ENCODE peak calls at places on chromosomes 11 and 22, in four cellular contexts. R is AG04449, Z is foreskin fibroblast, Y is fibroblast of lung. N is an unnamed sample.

GRCh38 chr11:128903248-128904041 is 12.3 kb downstream of the KCNJ5 start:
- DNase-seq in R (no peak), Z (no peak), Y (peak; percentile 91), N (no peak)

GRCh38 chr11:58058276-58059010 is 27.7 kb downstream of the OR6Q1 start:
- DNase-seq in R (no peak), Z (no peak), Y (no peak), N (no peak)

GRCh38 chr11:28606930-28607329 is 498.7 kb downstream of the METTL15 start:
- DNase-seq in R (no peak), Y (peak; percentile 11), Z (peak; percentile 2), N (peak; percentile 13)

GRCh38 chr11:10394229-10395100 is 60.6 kb upstream of the AMPD3 start:
- DNase-seq in Y (peak; percentile 79), Z (peak; percentile 83), R (no peak), N (no peak)

GRCh38 chr11:67264886-67265632 is 1.2 kb upstream of the GRK2 start:
- DNase-seq in Y (no peak), Z (no peak), R (no peak), N (no peak)

GRCh38 chr11:2881974-2882362 is 3.6 kb downstream of the CDKN1C start:
- DNase-seq in Y (no peak), R (no peak), Z (no peak), N (no peak)

GRCh38 chr11:14645247-14645912 is 1.8 kb downstream of the PDE3B start:
- DNase-seq in R (no peak), Y (peak; percentile 37), Z (peak; percentile 25), N (no peak)

GRCh38 chr11:36567684-36568083 is at the start of gene RAG1:
- DNase-seq in R (no peak), Z (no peak), Y (no peak), N (no peak)

DNA sequence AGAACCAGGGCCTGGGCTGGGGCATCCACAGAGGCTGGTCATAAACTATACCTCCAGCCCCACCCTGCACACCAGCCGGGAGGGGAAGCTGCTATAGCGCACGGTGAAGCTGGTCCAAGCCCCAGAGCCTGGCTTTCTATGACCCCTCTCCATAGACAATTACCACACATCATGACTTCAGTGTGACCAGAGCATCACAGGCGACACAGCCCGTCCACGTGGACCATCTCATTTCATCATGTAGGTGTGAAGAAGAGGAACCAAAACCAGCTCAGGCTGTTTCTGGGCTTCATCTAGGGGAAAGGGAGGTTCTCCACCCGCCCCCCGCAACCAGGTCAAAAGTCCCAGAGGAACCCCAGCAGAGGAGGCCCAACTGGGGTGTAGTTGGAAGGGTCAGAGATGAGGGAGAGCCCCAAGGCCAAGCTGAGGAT is 3.0 kb downstream of the CXCR5 start:
- DNase-seq in Z (no peak), Y (no peak), R (no peak), N (no peak)
- H3K4me3 ChIP-seq in Z (no peak overlapping the region), Y (no peak overlapping the region), R (no peak overlapping the region), N (no peak overlapping the region)

DNA sequence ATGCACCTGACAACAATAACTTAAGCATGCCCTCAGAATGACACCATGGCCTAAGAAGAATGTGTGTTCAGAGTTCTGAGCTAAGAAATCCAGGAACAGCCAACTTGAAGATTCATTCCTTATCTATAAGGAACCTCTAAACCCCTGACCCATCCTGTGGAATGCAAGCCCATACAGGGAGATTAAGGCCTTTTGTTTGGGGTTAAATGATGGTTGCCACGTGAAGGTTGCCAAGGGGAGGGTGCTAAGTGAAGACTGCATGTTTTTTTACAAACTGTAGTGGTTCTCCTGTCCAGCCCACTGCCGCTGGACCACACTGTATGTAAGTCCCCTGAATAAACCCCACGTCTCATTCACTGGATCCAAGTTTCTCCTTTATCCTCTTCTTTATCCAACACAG is 138.2 kb downstream of the GUCY1A2 start:
- DNase-seq in R (no peak), Y (no peak), Z (no peak), N (no peak)
- H3K4me3 ChIP-seq in R (no peak overlapping the region), Y (no peak overlapping the region), Z (no peak overlapping the region), N (no peak overlapping the region)

GRCh38 chr22:46064236-46064965 is 85.9 kb upstream of the PPARA start:
- DNase-seq in Y (peak; percentile 67), R (no peak), Z (no peak), N (no peak)

GRCh38 chr22:46067159-46068111 is 82.9 kb upstream of the PPARA start:
- DNase-seq in Y (peak; percentile 56), Z (no peak), R (no peak), N (no peak)

GRCh38 chr22:46066691-46067090 is 83.6 kb upstream of the PPARA start:
- DNase-seq in R (no peak), Y (peak; percentile 72), Z (no peak), N (no peak)

GRCh38 chr22:46064966-46065666 is 85.2 kb upstream of the PPARA start:
- DNase-seq in Y (peak; percentile 63), Z (no peak), R (no peak), N (no peak)

GRCh38 chr22:46065733-46066454 is 84.4 kb upstream of the PPARA start:
- DNase-seq in R (no peak), Y (no peak), Z (no peak), N (no peak)
- H3K4me3 ChIP-seq in R (no peak overlapping the region), Y (peak overlapping the region; percentile 79), Z (peak overlapping the region; percentile 28), N (no peak overlapping the region)

DNA sequence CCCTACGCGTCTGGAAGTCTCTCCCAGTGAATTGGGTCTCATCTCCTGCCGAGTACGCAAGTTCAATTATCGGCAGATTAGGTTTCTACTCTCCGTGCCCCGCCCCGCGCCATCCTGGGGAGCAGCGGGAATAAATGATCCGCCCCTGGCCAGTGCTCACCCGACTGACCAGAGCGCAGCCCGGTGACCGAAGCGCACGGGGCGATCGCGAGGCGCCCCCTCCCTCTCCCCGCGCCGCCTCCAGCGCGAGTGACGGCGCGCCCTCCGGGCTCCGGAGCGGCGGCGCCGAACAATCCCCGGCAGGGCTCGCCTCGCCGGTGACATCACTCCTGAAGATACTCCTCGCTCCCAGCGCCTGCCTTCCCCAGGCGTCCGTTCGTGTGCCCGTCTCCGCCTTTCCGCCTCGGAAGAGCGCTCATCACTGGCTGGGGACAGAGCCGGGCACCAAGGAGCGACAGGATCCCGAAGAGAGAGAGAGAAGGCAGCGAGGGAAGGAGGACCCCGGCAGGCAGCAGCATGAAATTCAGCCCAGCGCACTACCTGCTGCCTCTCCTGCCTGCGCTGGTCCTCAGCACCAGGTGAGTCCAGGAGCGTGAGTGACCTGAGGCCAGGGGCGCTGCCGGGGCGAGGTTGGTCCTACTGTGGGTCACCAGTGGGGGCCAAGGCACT is at the start of gene LUZP2:
- DNase-seq in R (no peak), Y (peak; percentile 59), Z (peak; percentile 0), N (no peak)
- H3K4me3 ChIP-seq in R (peak within 1 kb of the TSS; percentile 62), Y (peak within 1 kb of the TSS; percentile 47), Z (peak within 1 kb of the TSS; percentile 43), N (peak within 1 kb of the TSS; percentile 79)

GRCh38 chr22:49480896-49481650 is 346.6 kb downstream of the BRD1 start:
- DNase-seq in Z (no peak), Y (no peak), R (no peak), N (no peak)
- H3K4me3 ChIP-seq in Z (no peak overlapping the region), Y (no peak overlapping the region), R (no peak overlapping the region), N (no peak overlapping the region)

DNA sequence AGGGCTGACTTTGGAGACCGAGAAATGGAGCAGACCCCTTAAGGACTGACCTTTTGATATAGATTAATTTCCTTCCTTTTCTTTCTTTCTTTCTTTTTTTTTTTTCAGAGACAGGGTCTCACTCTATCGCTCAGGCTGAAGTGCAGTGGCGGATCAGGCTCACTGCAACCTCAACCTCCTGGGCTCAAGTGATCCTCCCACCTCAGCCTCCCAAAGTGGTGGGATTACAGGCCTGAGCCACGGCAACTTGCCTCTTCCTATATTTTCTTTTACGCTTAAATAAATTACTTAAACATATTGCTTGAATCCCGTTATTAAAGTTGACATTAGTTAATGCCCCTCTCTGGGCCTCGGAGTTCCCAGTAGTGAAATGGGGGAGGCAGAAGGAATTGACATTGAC is 350 bp upstream of the KCTD14 start:
- DNase-seq in R (no peak), Y (no peak), Z (no peak), N (no peak)
- H3K4me3 ChIP-seq in R (peak overlapping the region; percentile 55), Y (peak overlapping the region; percentile 56), Z (peak overlapping the region; percentile 42), N (peak overlapping the region; percentile 54)

GRCh38 chr22:42431401-42432019 is 693 bp downstream of the NFAM1 start:
- DNase-seq in Z (no peak), Y (no peak), R (no peak), N (no peak)
- H3K4me3 ChIP-seq in Z (no peak overlapping the region), Y (no peak overlapping the region), R (no peak overlapping the region), N (no peak overlapping the region)

GRCh38 chr11:76798202-76798581 is 15.0 kb downstream of the TSKU start:
- DNase-seq in R (no peak), Z (no peak), Y (no peak), N (no peak)

GRCh38 chr11:76798656-76799055 is 15.5 kb downstream of the TSKU start:
- DNase-seq in R (no peak), Y (no peak), Z (no peak), N (no peak)

GRCh38 chr11:76797341-76798201 is 14.4 kb downstream of the TSKU start:
- DNase-seq in R (no peak), Z (no peak), Y (no peak), N (no peak)

GRCh38 chr11:76800466-76801200 is 17.5 kb downstream of the TSKU start:
- DNase-seq in Z (no peak), R (no peak), Y (no peak), N (no peak)

DNA sequence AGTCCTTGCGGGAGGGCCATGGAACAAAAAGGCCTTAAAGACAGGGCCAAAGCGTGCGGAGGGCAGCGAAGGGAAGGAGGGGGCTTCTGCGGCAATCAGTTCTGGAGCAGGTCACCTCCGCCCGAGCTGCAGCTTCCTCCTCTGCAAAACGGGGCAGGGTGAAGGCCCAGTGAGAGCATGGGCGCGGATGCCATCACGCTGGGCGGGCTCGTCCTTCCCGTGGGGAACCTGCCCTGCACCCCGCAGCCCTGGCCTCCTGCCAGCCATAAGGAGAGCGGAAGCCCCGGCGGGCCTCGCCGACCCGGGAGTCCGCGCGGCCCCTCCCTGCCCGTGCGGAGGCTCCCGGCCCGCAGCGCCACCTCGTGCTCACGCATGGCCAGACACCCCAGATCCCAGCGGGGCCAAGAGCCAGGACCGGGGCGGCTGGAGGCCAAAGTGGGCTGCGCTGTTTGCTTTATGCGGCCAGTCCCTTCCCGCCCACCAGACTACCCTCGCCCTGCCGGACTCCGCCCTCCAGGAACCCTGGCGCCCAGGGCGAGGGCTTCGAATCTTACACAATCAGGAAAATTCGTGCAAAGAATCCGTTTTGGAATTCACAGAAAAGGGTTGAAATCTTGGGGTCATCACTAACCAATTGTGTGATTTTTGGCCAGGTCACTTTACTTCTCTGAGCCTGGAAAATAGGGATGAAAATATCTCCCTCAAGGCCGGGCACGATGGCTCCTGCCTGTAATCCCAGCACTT is 16.1 kb downstream of the TSKU start:
- DNase-seq in R (no peak), Y (peak; percentile 61), Z (peak; percentile 51), N (no peak)
- H3K4me3 ChIP-seq in R (peak overlapping the region; percentile 18), Y (peak overlapping the region; percentile 41), Z (no peak overlapping the region), N (peak overlapping the region; percentile 25)